ENCODE peak calls at places on chromosome 16, in nine cellular contexts. T is ureter, K is GM04504, U is small intestine, X is COR-L47, J is fibroblast of gingiva, B is head of caudate nucleus, S is T1000, D is EL. M is an unnamed sample.

GRCh38 chr16:695355-696089 is 5.3 kb upstream of the WDR24 start:
- DNase-seq in J (no peak), T (peak; percentile 76), U (peak; percentile 90), K (no peak), D (no peak), S (no peak), B (peak; percentile 47), X (peak; percentile 97), M (no peak)

GRCh38 chr16:22838681-22839080 is 24.7 kb downstream of the HS3ST2 start:
- DNase-seq in B (no peak), X (no peak), J (no peak), D (no peak), S (no peak), K (no peak), U (no peak), T (no peak), M (no peak)

GRCh38 chr16:89602273-89602951 is 11.0 kb upstream of the DPEP1 start:
- DNase-seq in X (peak; percentile 45), T (peak; percentile 63), B (peak; percentile 76), S (peak; percentile 53), K (peak; percentile 42), J (peak; percentile 42), U (no peak), D (peak; percentile 87), M (peak; percentile 89)

GRCh38 chr16:89402962-89403361 is 87.4 kb downstream of the ANKRD11 start:
- DNase-seq in S (no peak), K (no peak), D (peak; percentile 31), B (no peak), X (no peak), U (no peak), T (no peak), J (no peak), M (no peak)

GRCh38 chr16:66869424-66869823 is 10.9 kb upstream of the PDP2 start:
- DNase-seq in D (no peak), B (no peak), U (no peak), K (no peak), X (no peak), S (no peak), T (no peak), J (no peak), M (no peak)

GRCh38 chr16:48812856-48813255 is 202.9 kb upstream of the N4BP1 start:
- DNase-seq in K (no peak), S (no peak), T (no peak), X (no peak), D (no peak), J (no peak), B (no peak), U (no peak), M (no peak)

GRCh38 chr16:72317378-72317777 is 145.4 kb upstream of the PMFBP1 start:
- DNase-seq in X (no peak), K (peak; percentile 51), J (peak; percentile 91), D (no peak), S (no peak), B (no peak), U (no peak), T (no peak), M (no peak)

GRCh38 chr16:30488764-30489595 is 16.4 kb downstream of the ITGAL start:
- DNase-seq in B (no peak), T (no peak), J (no peak), X (no peak), U (no peak), S (no peak), K (no peak), D (no peak), M (no peak)

GRCh38 chr16:82756283-82756599 is 129.5 kb downstream of the CDH13 start:
- DNase-seq in U (no peak), B (no peak), S (no peak), J (no peak), T (no peak), X (no peak), K (no peak), D (peak; percentile 55), M (no peak)

GRCh38 chr16:68889508-68890150 is 46.3 kb downstream of the TANGO6 start:
- DNase-seq in T (no peak), B (no peak), K (no peak), S (no peak), D (no peak), J (peak; percentile 2), X (no peak), U (no peak), M (no peak)

GRCh38 chr16:81945665-81946064 is 65.6 kb downstream of the SDR42E1 start:
- DNase-seq in S (no peak), K (peak; percentile 12), J (peak; percentile 47), D (peak; percentile 33), X (no peak), T (no peak), B (no peak), U (no peak), M (no peak)

GRCh38 chr16:27781195-27781524 is 231.2 kb downstream of the KATNIP start:
- DNase-seq in J (no peak), X (no peak), U (no peak), B (no peak), K (no peak), S (no peak), D (no peak), T (no peak), M (no peak)

GRCh38 chr16:70520612-70521297 is 2.6 kb downstream of the COG4 start:
- DNase-seq in J (peak; percentile 42), K (peak; percentile 55), B (no peak), S (no peak), T (no peak), U (no peak), D (peak; percentile 74), X (no peak), M (peak; percentile 44)

GRCh38 chr16:73298562-73298961 is 250.6 kb upstream of the ZFHX3 start:
- DNase-seq in X (no peak), D (peak; percentile 62), T (no peak), S (no peak), U (no peak), B (no peak), K (no peak), J (no peak), M (peak; percentile 82)

GRCh38 chr16:84286568-84287220 is 8.0 kb upstream of the WFDC1 start:
- DNase-seq in T (peak; percentile 84), J (peak; percentile 81), S (no peak), X (no peak), U (no peak), B (no peak), D (no peak), K (no peak), M (no peak)

GRCh38 chr16:82639666-82640336 is 13.0 kb downstream of the CDH13 start:
- DNase-seq in U (peak; percentile 57), B (peak; percentile 30), J (peak; percentile 40), S (no peak), T (no peak), X (no peak), K (no peak), D (peak; percentile 73), M (peak; percentile 49)

GRCh38 chr16:76370344-76370743 is 93.1 kb downstream of the CNTNAP4 start:
- DNase-seq in B (no peak), U (no peak), S (no peak), K (no peak), J (no peak), X (no peak), T (no peak), D (no peak), M (no peak)

GRCh38 chr16:13568803-13569202 is 351.2 kb upstream of the ERCC4 start:
- DNase-seq in X (no peak), U (no peak), K (no peak), J (no peak), D (no peak), B (no peak), S (no peak), T (no peak), M (no peak)

GRCh38 chr16:55471448-55472097 is 7.4 kb upstream of the MMP2 start:
- DNase-seq in J (peak; percentile 73), S (no peak), B (no peak), D (peak; percentile 89), U (no peak), X (no peak), K (peak; percentile 71), T (no peak), M (peak; percentile 39)

GRCh38 chr16:84618428-84619102 is 687 bp upstream of the COTL1 start:
- DNase-seq in B (no peak), X (no peak), T (no peak), D (peak; percentile 99), J (peak; percentile 88), U (peak; percentile 75), S (peak; percentile 79), K (peak; percentile 90), M (peak; percentile 76)

GRCh38 chr16:84689126-84689525 is 10.7 kb upstream of the USP10 start:
- DNase-seq in K (peak; percentile 85), J (peak; percentile 69), D (peak; percentile 97), T (no peak), X (no peak), B (no peak), S (no peak), U (no peak), M (peak; percentile 82)

GRCh38 chr16:57754354-57755060 is 18.9 kb downstream of the KATNB1 start:
- DNase-seq in X (no peak), S (no peak), D (no peak), B (no peak), J (no peak), K (no peak), U (no peak), T (no peak), M (no peak)

GRCh38 chr16:12749076-12749475 is 54.6 kb downstream of the CPPED1 start:
- DNase-seq in S (no peak), X (no peak), U (no peak), T (no peak), J (no peak), D (no peak), K (no peak), B (no peak), M (no peak)

M was measured in HTR-8/SVneo.